ENCODE peak calls at places on chromosomes 13 and 19, in six cellular contexts. H is fibroblast of the aortic adventitia, L is pancreas, T is NB4, A is endothelial cell of umbilical vein, I is GM13977. F is an unnamed sample.
A peak's percentile ranks its signal among the peaks of the same experiment; 100 is the strongest.

GRCh38 chr19:36136975-36137686 is 2.7 kb upstream of the CAPNS1 start:
- DNase-seq in H (peak; percentile 72), L (peak; percentile 75), T (no peak), A (peak; percentile 70), I (no peak), F (peak; percentile 58)

GRCh38 chr13:102774596-102775375 is 1.2 kb upstream of the TEX30 start:
- DNase-seq in H (no peak), L (no peak), T (peak; percentile 86), A (no peak), I (no peak), F (no peak)

GRCh38 chr19:43798546-43799409 is 3.5 kb downstream of the LYPD5 start:
- DNase-seq in H (no peak), L (peak; percentile 53), T (peak; percentile 6), A (no peak), I (no peak), F (no peak)

GRCh38 chr19:16943942-16944625 is 55.3 kb downstream of the F2RL3 start:
- DNase-seq in H (no peak), L (no peak), T (no peak), A (no peak), I (no peak), F (no peak)

GRCh38 chr19:940591-941291 is 14.9 kb downstream of the ARID3A start:
- DNase-seq in H (peak; percentile 83), L (peak; percentile 95), T (no peak), A (peak; percentile 69), I (peak; percentile 54), F (no peak)

GRCh38 chr13:83414393-83414792 is 467.9 kb downstream of the SLITRK1 start:
- DNase-seq in H (no peak), L (no peak), T (no peak), A (no peak), I (no peak), F (peak; percentile 4)

GRCh38 chr19:16801599-16801998 is 27.6 kb upstream of the SIN3B start:
- DNase-seq in H (peak; percentile 61), L (no peak), T (peak; percentile 68), A (no peak), I (no peak), F (peak; percentile 35)

GRCh38 chr13:75195479-75196111 is 286.4 kb downstream of the TBC1D4 start:
- DNase-seq in H (no peak), L (no peak), T (no peak), A (no peak), I (no peak), F (no peak)

GRCh38 chr13:61162106-61162505 is 253.5 kb downstream of the PCDH20 start:
- DNase-seq in H (no peak), L (no peak), T (no peak), A (no peak), I (no peak), F (no peak)

GRCh38 chr19:44846455-44847143 is 502 bp downstream of the NECTIN2 start:
- DNase-seq in H (peak; percentile 23), L (peak; percentile 72), T (no peak), A (peak; percentile 32), I (no peak), F (no peak)

GRCh38 chr13:32537580-32538233 is 888 bp downstream of the N4BP2L2 start:
- DNase-seq in H (peak; percentile 26), L (peak; percentile 33), T (peak; percentile 83), A (peak; percentile 6), I (no peak), F (no peak)

GRCh38 chr13:84648069-84648640 is 765.9 kb upstream of the SLITRK1 start:
- DNase-seq in H (peak; percentile 37), L (no peak), T (no peak), A (no peak), I (no peak), F (no peak)
- TF ChIP-seq CTCF in H (no peak), L (no peak), T (no peak), A (no peak), I (no peak), F (peak; percentile 75)

GRCh38 chr19:50793558-50794065 is 3.4 kb downstream of the ACP4 start:
- DNase-seq in H (no peak), L (no peak), T (no peak), A (no peak), I (no peak), F (no peak)

GRCh38 chr19:50792852-50793250 is 2.6 kb downstream of the ACP4 start:
- DNase-seq in H (no peak), L (no peak), T (no peak), A (no peak), I (no peak), F (no peak)

GRCh38 chr19:50795665-50796073 is 5.5 kb downstream of the ACP4 start:
- DNase-seq in H (no peak), L (no peak), T (peak; percentile 53), A (no peak), I (no peak), F (no peak)

GRCh38 chr19:50794778-50795664 is 4.8 kb downstream of the ACP4 start:
- DNase-seq in H (no peak), L (peak; percentile 53), T (peak; percentile 80), A (no peak), I (peak; percentile 44), F (no peak)

DNA sequence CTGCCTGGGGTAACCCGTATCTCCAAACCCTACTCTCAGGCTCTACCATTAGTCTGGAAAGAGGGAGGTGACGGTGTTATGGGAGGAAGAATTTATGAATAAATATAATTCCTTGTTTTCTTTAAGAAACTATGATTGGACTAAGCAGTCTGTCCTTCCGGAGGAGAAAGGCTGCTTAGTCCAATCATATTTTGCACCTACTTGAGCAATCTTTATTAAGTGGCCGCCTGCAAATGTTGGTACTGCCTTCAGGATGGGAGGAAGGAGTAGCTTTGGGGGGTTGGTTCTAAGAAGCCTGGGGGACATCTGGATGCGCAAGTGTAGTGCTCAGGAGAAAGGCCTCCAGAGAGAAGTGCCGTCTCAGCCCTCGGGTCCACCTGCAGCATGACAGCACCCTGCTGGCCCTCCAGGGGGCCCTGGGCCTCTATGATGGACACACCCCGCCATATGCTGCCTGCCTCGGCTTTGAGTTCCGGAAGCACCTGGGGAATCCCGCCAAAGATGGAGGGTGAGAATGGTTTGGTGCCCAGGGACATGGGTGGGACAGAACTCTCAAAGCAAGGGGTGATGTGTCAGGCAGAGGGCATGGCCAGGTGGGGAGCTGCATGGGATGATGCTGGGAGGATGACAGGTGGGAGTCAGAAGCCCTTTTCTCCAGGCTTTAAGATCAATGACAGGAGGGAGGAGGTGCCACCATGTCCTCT is 4.0 kb downstream of the ACP4 start:
- DNase-seq in H (no peak), L (no peak), T (peak; percentile 72), A (no peak), I (peak; percentile 76), F (no peak)
- TF ChIP-seq CTCF in H (no peak), L (no peak), T (peak; percentile 1), A (no peak), I (peak; percentile 47), F (no peak)

DNA sequence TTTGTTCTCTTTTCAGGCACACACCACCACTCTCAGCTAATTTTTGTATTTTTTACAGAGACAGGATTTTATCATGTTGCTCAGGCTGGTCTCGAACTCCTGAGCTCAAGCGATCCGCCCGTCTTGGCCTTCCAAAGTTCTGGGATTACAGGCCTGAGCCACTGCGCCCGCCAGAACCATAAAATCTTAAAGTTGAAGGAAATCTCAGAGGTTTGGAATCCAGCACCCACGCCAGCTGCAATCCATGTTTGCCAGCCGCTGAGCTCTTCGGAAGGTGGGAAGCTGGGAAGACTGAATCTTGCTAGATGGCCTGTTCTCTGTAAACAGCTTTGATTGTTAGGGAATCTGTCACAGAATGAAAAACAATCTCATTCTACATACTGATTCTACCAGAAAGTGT is 38.5 kb downstream of the SPATA13 start:
- DNase-seq in H (peak; percentile 37), L (no peak), T (no peak), A (no peak), I (no peak), F (no peak)
- TF ChIP-seq CTCF in H (no peak), L (no peak), T (no peak), A (no peak), I (no peak), F (no peak)

DNA sequence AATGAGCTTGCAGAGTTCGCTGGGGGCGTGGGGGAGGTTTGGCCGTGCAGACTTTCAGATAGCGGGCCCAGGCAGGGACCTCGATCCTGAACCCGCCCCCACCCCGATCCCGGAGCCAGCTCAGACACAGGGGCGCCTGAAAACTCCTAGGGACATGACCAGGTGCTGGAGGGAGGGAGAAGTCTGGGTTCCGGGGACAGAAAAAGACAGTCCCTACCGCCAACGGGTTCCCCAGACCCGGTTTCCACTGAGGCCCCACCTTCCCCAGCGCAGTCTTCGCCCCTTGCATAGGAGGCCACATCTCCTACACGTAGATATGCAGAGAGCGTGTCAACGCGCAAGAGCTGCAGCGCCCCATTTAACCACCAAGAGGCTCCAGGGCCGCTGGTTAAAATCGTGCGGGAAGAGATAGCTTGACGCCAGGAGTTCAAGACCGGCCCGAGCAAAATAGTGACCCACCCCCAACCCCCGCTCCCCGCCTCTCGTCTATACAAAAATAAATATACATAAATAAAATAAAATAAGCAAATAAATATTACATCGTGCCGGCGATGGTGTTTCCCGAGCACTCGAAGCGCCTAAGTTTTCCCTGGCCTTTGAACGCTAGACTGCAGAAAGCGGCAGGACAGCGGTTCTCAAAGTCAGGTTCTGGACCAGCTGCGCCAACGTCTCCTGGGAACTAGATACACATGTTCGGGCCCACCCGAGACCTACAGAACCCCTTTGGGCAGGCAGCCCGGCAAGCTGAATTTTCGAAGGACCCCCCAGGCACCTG is 8.3 kb downstream of the CCDC8 start:
- DNase-seq in H (peak; percentile 47), L (peak; percentile 42), T (peak; percentile 54), A (no peak), I (no peak), F (no peak)
- TF ChIP-seq CTCF in H (peak; percentile 32), L (no peak), T (no peak), A (no peak), I (no peak), F (peak; percentile 39)

GRCh38 chr19:40193587-40193849 is 2.3 kb downstream of the MAP3K10 start:
- DNase-seq in H (peak; percentile 45), L (no peak), T (no peak), A (no peak), I (no peak), F (peak; percentile 30)

GRCh38 chr19:40190891-40191835 is at the start of gene MAP3K10:
- DNase-seq in H (peak; percentile 61), L (peak; percentile 81), T (peak; percentile 59), A (peak; percentile 61), I (peak; percentile 93), F (peak; percentile 49)

GRCh38 chr19:40192758-40193586 is 1.7 kb downstream of the MAP3K10 start:
- DNase-seq in H (no peak), L (no peak), T (peak; percentile 5), A (no peak), I (no peak), F (no peak)

DNA sequence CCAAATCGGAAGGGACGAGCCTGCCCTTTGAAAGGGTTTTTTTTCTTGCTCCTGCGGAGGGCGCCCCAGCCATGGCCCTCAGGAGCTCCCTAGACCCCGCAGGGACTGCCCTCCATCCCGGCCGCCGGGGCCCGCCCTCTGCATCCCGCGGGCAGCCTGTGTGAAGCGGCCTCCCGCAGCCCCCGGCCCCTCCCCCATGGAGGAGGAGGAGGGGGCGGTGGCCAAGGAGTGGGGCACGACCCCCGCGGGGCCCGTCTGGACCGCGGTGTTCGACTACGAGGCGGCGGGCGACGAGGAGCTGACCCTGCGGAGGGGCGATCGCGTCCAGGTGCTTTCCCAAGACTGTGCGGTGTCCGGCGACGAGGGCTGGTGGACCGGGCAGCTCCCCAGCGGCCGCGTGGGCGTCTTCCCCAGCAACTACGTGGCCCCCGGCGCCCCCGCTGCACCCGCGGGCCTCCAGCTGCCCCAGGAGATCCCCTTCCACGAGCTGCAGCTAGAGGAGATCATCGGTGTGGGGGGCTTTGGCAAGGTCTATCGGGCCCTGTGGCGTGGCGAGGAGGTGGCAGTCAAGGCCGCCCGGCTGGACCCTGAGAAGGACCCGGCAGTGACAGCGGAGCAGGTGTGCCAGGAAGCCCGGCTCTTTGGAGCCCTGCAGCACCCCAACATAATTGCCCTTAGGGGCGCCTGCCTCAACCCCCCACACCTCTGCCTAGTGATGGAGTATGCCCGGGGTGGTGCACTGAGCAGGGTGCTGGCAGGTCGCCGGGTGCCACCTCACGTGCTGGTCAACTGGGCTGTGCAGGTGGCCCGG is 815 bp downstream of the MAP3K10 start:
- DNase-seq in H (peak; percentile 10), L (peak; percentile 60), T (peak; percentile 37), A (peak; percentile 23), I (peak; percentile 70), F (no peak)
- TF ChIP-seq CTCF in H (no peak), L (no peak), T (no peak), A (no peak), I (peak; percentile 40), F (peak; percentile 34)